ENCODE peak calls at places on chromosomes 1 and 21, in five cellular contexts. One of them, this sample, is unnamed.
A peak's percentile ranks its signal among the peaks of the same experiment; 100 is the strongest.

GRCh38 chr1:206953126-206953525 is 6.9 kb upstream of the PIGR start:
- DNase-seq in mucosa of descending colon: peak; percentile 88
- DNase-seq in neuronal stem cell: no peak
- DNase-seq in uterus: no peak
- DNase-seq in ovary: no peak
- DNase-seq in this sample: no peak

GRCh38 chr1:10415211-10415930 is 14.9 kb upstream of the CENPS start:
- DNase-seq in neuronal stem cell: no peak
- DNase-seq in mucosa of descending colon: peak; percentile 24
- DNase-seq in uterus: no peak
- DNase-seq in ovary: no peak
- DNase-seq in this sample: no peak

GRCh38 chr1:30749691-30750583 is 7.6 kb downstream of the LAPTM5 start:
- DNase-seq in neuronal stem cell: no peak
- DNase-seq in mucosa of descending colon: no peak
- DNase-seq in ovary: no peak
- DNase-seq in uterus: no peak
- DNase-seq in this sample: no peak

GRCh38 chr1:241842565-241842964 is 5.4 kb upstream of the EXO1 start:
- DNase-seq in neuronal stem cell: no peak
- DNase-seq in mucosa of descending colon: no peak
- DNase-seq in ovary: no peak
- DNase-seq in uterus: no peak
- DNase-seq in this sample: no peak

GRCh38 chr1:156717411-156717810 is 10.9 kb upstream of the METTL25B start:
- DNase-seq in uterus: no peak
- DNase-seq in ovary: no peak
- DNase-seq in mucosa of descending colon: no peak
- DNase-seq in neuronal stem cell: no peak
- DNase-seq in this sample: no peak

GRCh38 chr1:218473527-218473926 is 128.4 kb downstream of the TGFB2 start:
- DNase-seq in ovary: no peak
- DNase-seq in mucosa of descending colon: no peak
- DNase-seq in uterus: no peak
- DNase-seq in neuronal stem cell: no peak
- DNase-seq in this sample: no peak

GRCh38 chr1:229693124-229693523 is 67.1 kb downstream of the URB2 start:
- DNase-seq in uterus: no peak
- DNase-seq in neuronal stem cell: no peak
- DNase-seq in ovary: no peak
- DNase-seq in mucosa of descending colon: no peak
- DNase-seq in this sample: no peak

GRCh38 chr1:227395391-227396028 is 77.2 kb upstream of the CDC42BPA start:
- DNase-seq in ovary: no peak
- DNase-seq in uterus: no peak
- DNase-seq in mucosa of descending colon: no peak
- DNase-seq in neuronal stem cell: no peak
- DNase-seq in this sample: no peak

GRCh38 chr1:34780528-34780927 is 486 bp upstream of the GJB3 start:
- DNase-seq in uterus: no peak
- DNase-seq in mucosa of descending colon: peak; percentile 17
- DNase-seq in neuronal stem cell: no peak
- DNase-seq in ovary: no peak
- DNase-seq in this sample: no peak

GRCh38 chr1:67307251-67308060 is at the start of gene IL12RB2:
- DNase-seq in neuronal stem cell: peak; percentile 33
- DNase-seq in mucosa of descending colon: peak; percentile 19
- DNase-seq in ovary: no peak
- DNase-seq in uterus: no peak
- DNase-seq in this sample: no peak

GRCh38 chr1:183121609-183122008 is 64.5 kb upstream of the LAMC2 start:
- DNase-seq in neuronal stem cell: no peak
- DNase-seq in ovary: no peak
- DNase-seq in mucosa of descending colon: no peak
- DNase-seq in uterus: no peak
- DNase-seq in this sample: no peak

GRCh38 chr1:233254039-233254362 is 41.5 kb downstream of the PCNX2 start:
- DNase-seq in mucosa of descending colon: no peak
- DNase-seq in neuronal stem cell: no peak
- DNase-seq in uterus: no peak
- DNase-seq in ovary: no peak
- DNase-seq in this sample: no peak

GRCh38 chr1:43990271-43991199 is 864 bp upstream of the CCDC24 start:
- DNase-seq in ovary: no peak
- DNase-seq in neuronal stem cell: no peak
- DNase-seq in mucosa of descending colon: no peak
- DNase-seq in uterus: no peak
- DNase-seq in this sample: no peak

GRCh38 chr1:29230553-29231378 is at the start of gene MECR:
- DNase-seq in mucosa of descending colon: peak; percentile 96
- DNase-seq in neuronal stem cell: peak; percentile 90
- DNase-seq in uterus: peak; percentile 92
- DNase-seq in ovary: peak; percentile 91
- DNase-seq in this sample: peak; percentile 56

GRCh38 chr1:172960454-172961208 is 90.1 kb downstream of the TNFSF18 start:
- DNase-seq in ovary: no peak
- DNase-seq in uterus: no peak
- DNase-seq in mucosa of descending colon: peak; percentile 69
- DNase-seq in neuronal stem cell: no peak
- DNase-seq in this sample: no peak

GRCh38 chr1:223331929-223332328 is 32.0 kb downstream of the SUSD4 start:
- DNase-seq in mucosa of descending colon: no peak
- DNase-seq in ovary: no peak
- DNase-seq in uterus: no peak
- DNase-seq in neuronal stem cell: no peak
- DNase-seq in this sample: no peak

GRCh38 chr1:92599184-92599583 is 112.5 kb upstream of the GFI1 start:
- DNase-seq in neuronal stem cell: no peak
- DNase-seq in ovary: no peak
- DNase-seq in uterus: no peak
- DNase-seq in mucosa of descending colon: no peak
- DNase-seq in this sample: no peak

GRCh38 chr1:221620437-221621384 is 121.2 kb downstream of the DUSP10 start:
- DNase-seq in neuronal stem cell: no peak
- DNase-seq in mucosa of descending colon: no peak
- DNase-seq in uterus: no peak
- DNase-seq in ovary: no peak
- DNase-seq in this sample: no peak

GRCh38 chr1:198278922-198279321 is 122.1 kb downstream of the NEK7 start:
- DNase-seq in mucosa of descending colon: no peak
- DNase-seq in ovary: no peak
- DNase-seq in uterus: no peak
- DNase-seq in neuronal stem cell: no peak
- DNase-seq in this sample: no peak

GRCh38 chr1:117605164-117605810 is 561 bp upstream of the TENT5C start:
- DNase-seq in neuronal stem cell: no peak
- DNase-seq in ovary: no peak
- DNase-seq in uterus: no peak
- DNase-seq in mucosa of descending colon: peak; percentile 66
- DNase-seq in this sample: no peak

GRCh38 chr1:32151319-32151787 is 28.1 kb upstream of the TXLNA start:
- DNase-seq in uterus: no peak
- DNase-seq in ovary: no peak
- DNase-seq in neuronal stem cell: no peak
- DNase-seq in mucosa of descending colon: no peak
- DNase-seq in this sample: no peak

GRCh38 chr21:36141513-36141925 is 6.6 kb downstream of the CBR3 start:
- DNase-seq in uterus: peak; percentile 88
- DNase-seq in ovary: peak; percentile 73
- DNase-seq in mucosa of descending colon: peak; percentile 99
- DNase-seq in neuronal stem cell: peak; percentile 78
- DNase-seq in this sample: no peak

GRCh38 chr21:37878946-37879660 is 37.2 kb downstream of the KCNJ6 start:
- DNase-seq in neuronal stem cell: no peak
- DNase-seq in ovary: no peak
- DNase-seq in uterus: no peak
- DNase-seq in mucosa of descending colon: no peak
- DNase-seq in this sample: no peak

GRCh38 chr1:26350701-26351590 is 3.0 kb downstream of the CRYBG2 start:
- DNase-seq in ovary: no peak
- DNase-seq in neuronal stem cell: peak; percentile 65
- DNase-seq in mucosa of descending colon: peak; percentile 45
- DNase-seq in uterus: no peak
- DNase-seq in this sample: no peak

GRCh38 chr1:30527511-30528140 is 195.8 kb downstream of the MATN1 start:
- DNase-seq in uterus: no peak
- DNase-seq in neuronal stem cell: no peak
- DNase-seq in mucosa of descending colon: no peak
- DNase-seq in ovary: no peak
- DNase-seq in this sample: no peak

GRCh38 chr1:198269352-198269940 is 112.6 kb downstream of the NEK7 start:
- DNase-seq in uterus: no peak
- DNase-seq in mucosa of descending colon: no peak
- DNase-seq in ovary: no peak
- DNase-seq in neuronal stem cell: no peak
- DNase-seq in this sample: no peak

GRCh38 chr21:34890724-34891609 is 158.1 kb downstream of the RUNX1 start:
- DNase-seq in ovary: peak; percentile 20
- DNase-seq in mucosa of descending colon: peak; percentile 47
- DNase-seq in uterus: no peak
- DNase-seq in neuronal stem cell: peak; percentile 42
- DNase-seq in this sample: no peak
- H3K4me3 ChIP-seq in ovary: peak overlapping the region; percentile 54
- H3K4me3 ChIP-seq in mucosa of descending colon: no peak overlapping the region
- H3K4me3 ChIP-seq in uterus: no peak overlapping the region
- H3K4me3 ChIP-seq in neuronal stem cell: no peak overlapping the region
- H3K4me3 ChIP-seq in this sample: peak overlapping the region; percentile 61

GRCh38 chr1:58971629-58972140 is 187.8 kb upstream of the JUN start:
- DNase-seq in mucosa of descending colon: no peak
- DNase-seq in uterus: peak; percentile 61
- DNase-seq in ovary: peak; percentile 34
- DNase-seq in neuronal stem cell: no peak
- DNase-seq in this sample: no peak

GRCh38 chr1:58964880-58965279 is 181.0 kb upstream of the JUN start:
- DNase-seq in mucosa of descending colon: no peak
- DNase-seq in neuronal stem cell: no peak
- DNase-seq in ovary: no peak
- DNase-seq in uterus: no peak
- DNase-seq in this sample: no peak

GRCh38 chr1:58966103-58966916 is 182.5 kb upstream of the JUN start:
- DNase-seq in mucosa of descending colon: no peak
- DNase-seq in ovary: no peak
- DNase-seq in uterus: no peak
- DNase-seq in neuronal stem cell: no peak
- DNase-seq in this sample: no peak

GRCh38 chr1:58966917-58967733 is 183.3 kb upstream of the JUN start:
- DNase-seq in mucosa of descending colon: no peak
- DNase-seq in neuronal stem cell: no peak
- DNase-seq in ovary: no peak
- DNase-seq in uterus: no peak
- DNase-seq in this sample: no peak

GRCh38 chr1:58968360-58968952 is 184.6 kb upstream of the JUN start:
- DNase-seq in neuronal stem cell: no peak
- DNase-seq in mucosa of descending colon: peak; percentile 66
- DNase-seq in ovary: peak; percentile 85
- DNase-seq in uterus: peak; percentile 90
- DNase-seq in this sample: no peak
- H3K4me3 ChIP-seq in neuronal stem cell: no peak overlapping the region
- H3K4me3 ChIP-seq in mucosa of descending colon: no peak overlapping the region
- H3K4me3 ChIP-seq in ovary: no peak overlapping the region
- H3K4me3 ChIP-seq in uterus: no peak overlapping the region
- H3K4me3 ChIP-seq in this sample: no peak overlapping the region

DNA sequence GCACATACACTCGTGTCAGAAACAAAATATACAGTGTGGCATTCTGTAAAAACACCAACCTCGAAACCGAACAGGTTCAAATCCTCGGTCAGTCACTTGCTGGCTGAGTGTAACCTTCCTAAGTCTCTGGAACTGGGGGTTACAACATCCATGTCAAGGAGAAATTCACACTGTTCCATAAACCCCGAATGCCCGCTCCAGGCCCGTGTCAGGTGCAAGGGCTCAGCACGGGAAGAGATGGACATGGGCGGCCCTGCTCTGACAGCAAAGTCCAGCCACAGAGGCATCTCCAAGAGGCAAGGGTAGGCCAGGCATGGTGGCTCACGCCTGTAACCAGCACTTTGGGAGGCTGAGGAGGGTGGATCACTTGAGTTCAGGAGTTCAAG is 79.5 kb downstream of the SLC66A1 start:
- DNase-seq in uterus: no peak
- DNase-seq in ovary: no peak
- DNase-seq in neuronal stem cell: no peak
- DNase-seq in mucosa of descending colon: no peak
- DNase-seq in this sample: no peak
- H3K4me3 ChIP-seq in uterus: no peak overlapping the region
- H3K4me3 ChIP-seq in ovary: no peak overlapping the region
- H3K4me3 ChIP-seq in neuronal stem cell: no peak overlapping the region
- H3K4me3 ChIP-seq in mucosa of descending colon: no peak overlapping the region
- H3K4me3 ChIP-seq in this sample: peak overlapping the region; percentile 4

DNA sequence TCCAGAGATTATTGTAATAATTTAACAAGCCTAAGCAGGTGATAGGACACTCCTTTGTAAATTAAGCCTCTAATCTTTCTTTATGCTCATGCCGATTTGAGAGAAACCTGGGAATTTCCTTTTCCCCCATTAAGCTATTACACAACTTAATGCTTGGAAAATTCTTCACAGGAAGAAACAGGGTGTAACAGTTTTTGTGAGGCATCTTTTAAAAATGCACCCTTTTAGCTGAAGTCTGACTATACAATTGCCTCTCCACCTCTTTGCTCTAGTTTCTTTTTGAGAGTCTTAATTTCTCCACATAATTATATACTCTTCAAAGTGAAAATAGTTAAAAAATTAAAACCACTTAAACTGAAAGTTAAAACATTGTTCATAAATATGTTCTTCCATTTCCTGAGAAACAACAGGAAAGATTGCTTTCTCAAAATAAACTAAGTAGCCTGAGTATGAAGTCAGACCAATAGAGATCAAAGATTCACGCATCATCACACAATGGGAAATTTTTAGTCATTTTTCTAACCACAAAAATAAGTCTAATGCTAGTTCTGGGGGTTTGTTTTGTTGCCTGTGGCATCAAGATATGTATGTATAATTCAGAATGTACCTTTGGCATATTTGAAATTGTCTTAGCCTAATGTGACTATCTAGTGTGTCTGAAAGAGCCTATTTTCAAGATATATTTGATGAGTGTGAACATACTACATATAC is 34.7 kb downstream of the LRRC8D start:
- DNase-seq in uterus: no peak
- DNase-seq in mucosa of descending colon: no peak
- DNase-seq in neuronal stem cell: no peak
- DNase-seq in ovary: no peak
- DNase-seq in this sample: no peak
- H3K4me3 ChIP-seq in uterus: no peak overlapping the region
- H3K4me3 ChIP-seq in mucosa of descending colon: no peak overlapping the region
- H3K4me3 ChIP-seq in neuronal stem cell: no peak overlapping the region
- H3K4me3 ChIP-seq in ovary: no peak overlapping the region
- H3K4me3 ChIP-seq in this sample: no peak overlapping the region

This sample was measured in BJ.